ENCODE peak calls at places on chromosomes 3 and 15, in six cellular contexts. K, I, O, W, G and A are unnamed samples.

GRCh38 chr15:99987701-99988100 is 254.5 kb upstream of the LYSMD4 start:
- DNase-seq in G (no peak), K (no peak), O (no peak), I (no peak), W (no peak), A (no peak)

GRCh38 chr3:72586694-72587093 is 261.6 kb downstream of the SHQ1 start:
- DNase-seq in G (no peak), K (no peak), I (no peak), O (no peak), W (no peak), A (no peak)

GRCh38 chr3:119375510-119375909 is 81.3 kb downstream of the ARHGAP31 start:
- DNase-seq in O (no peak), W (no peak), K (no peak), G (no peak), I (no peak), A (no peak)

GRCh38 chr3:188979669-188980311 is 192.0 kb upstream of the TPRG1 start:
- DNase-seq in W (peak; percentile 19), I (no peak), O (peak; percentile 92), G (no peak), K (no peak), A (no peak)

GRCh38 chr15:55387027-55387426 is 21.1 kb downstream of the CCPG1 start:
- DNase-seq in G (no peak), I (no peak), O (no peak), K (no peak), W (no peak), A (no peak)

GRCh38 chr15:51678081-51678480 is 3.2 kb upstream of the SCG3 start:
- DNase-seq in G (no peak), K (no peak), O (no peak), W (no peak), I (no peak), A (no peak)

GRCh38 chr15:97915261-97915660 is 45.2 kb upstream of the ARRDC4 start:
- DNase-seq in I (peak; percentile 72), O (no peak), G (no peak), K (no peak), W (no peak), A (no peak)

GRCh38 chr15:60917469-60918130 is 311.5 kb downstream of the RORA start:
- DNase-seq in I (peak; percentile 11), W (no peak), G (no peak), O (no peak), K (no peak), A (no peak)

GRCh38 chr3:187769771-187770170 is 24.5 kb upstream of the BCL6 start:
- DNase-seq in G (no peak), O (no peak), W (no peak), K (no peak), I (no peak), A (no peak)

GRCh38 chr3:126551839-126552687 is 6.7 kb downstream of the C3orf22 start:
- DNase-seq in K (no peak), O (no peak), G (no peak), W (no peak), I (no peak), A (no peak)

GRCh38 chr3:48560648-48561018 is 2.9 kb downstream of the UCN2 start:
- DNase-seq in O (no peak), I (peak; percentile 54), K (no peak), G (no peak), W (peak; percentile 45), A (no peak)

GRCh38 chr3:184291044-184291737 is 7.8 kb upstream of the PSMD2 start:
- DNase-seq in G (no peak), I (no peak), O (no peak), W (no peak), K (no peak), A (no peak)

GRCh38 chr3:150744041-150745026 is 18.6 kb downstream of the SIAH2 start:
- DNase-seq in K (no peak), W (no peak), G (no peak), I (no peak), O (no peak), A (no peak)

GRCh38 chr3:76307556-76307955 is 522.2 kb upstream of the ZNF717 start:
- DNase-seq in I (no peak), O (no peak), K (no peak), W (no peak), G (no peak), A (no peak)

GRCh38 chr15:89664441-89664840 is 9.2 kb upstream of the KIF7 start:
- DNase-seq in K (no peak), O (no peak), G (no peak), W (no peak), I (no peak), A (no peak)

GRCh38 chr3:154849408-154849807 is 230.7 kb upstream of the MME start:
- DNase-seq in I (no peak), W (no peak), K (no peak), O (no peak), G (no peak), A (no peak)

GRCh38 chr15:74324714-74325113 is 42.7 kb downstream of the CYP11A1 start:
- DNase-seq in O (no peak), G (no peak), K (no peak), I (no peak), W (no peak), A (no peak)

GRCh38 chr15:23026218-23026617 is 13.2 kb downstream of the TUBGCP5 start:
- DNase-seq in G (no peak), I (no peak), K (no peak), W (no peak), O (no peak), A (no peak)

GRCh38 chr3:53227993-53228885 is 27.6 kb downstream of the TKT start:
- DNase-seq in G (no peak), I (no peak), O (no peak), W (no peak), K (no peak), A (no peak)

GRCh38 chr15:67945951-67946700 is 106.3 kb upstream of the RNU6-1 start:
- DNase-seq in W (peak; percentile 51), I (peak; percentile 87), K (no peak), G (peak; percentile 55), O (no peak), A (no peak)

GRCh38 chr3:47365213-47366153 is 15.3 kb upstream of the PTPN23 start:
- DNase-seq in G (no peak), I (peak; percentile 85), W (no peak), O (no peak), K (no peak), A (no peak)